ENCODE peak calls at places on chromosome 7, in eight cellular contexts. One of them, this sample, is unnamed.

GRCh38 chr7:19016140-19016539 is 101.3 kb downstream of the TWIST1 start:
- DNase-seq in CD4-positive, alpha-beta T cell: no peak
- DNase-seq in sigmoid colon: no peak
- DNase-seq in GM10248: no peak
- DNase-seq in heart left ventricle: no peak
- DNase-seq in spleen: no peak
- DNase-seq in GM06990: no peak
- DNase-seq in Calu3: no peak
- DNase-seq in this sample: no peak

GRCh38 chr7:128053023-128053422 is 21.8 kb upstream of the LRRC4 start:
- DNase-seq in CD4-positive, alpha-beta T cell: no peak
- DNase-seq in sigmoid colon: no peak
- DNase-seq in GM10248: no peak
- DNase-seq in heart left ventricle: no peak
- DNase-seq in spleen: no peak
- DNase-seq in GM06990: no peak
- DNase-seq in Calu3: peak
- DNase-seq in this sample: no peak

GRCh38 chr7:106542550-106543220 is 118.3 kb downstream of the CCDC71L start:
- DNase-seq in CD4-positive, alpha-beta T cell: peak
- DNase-seq in sigmoid colon: peak
- DNase-seq in GM10248: peak
- DNase-seq in heart left ventricle: peak
- DNase-seq in spleen: no peak
- DNase-seq in GM06990: peak
- DNase-seq in Calu3: peak
- DNase-seq in this sample: peak

GRCh38 chr7:91835191-91836064 is 45.1 kb downstream of the MTERF1 start:
- DNase-seq in CD4-positive, alpha-beta T cell: no peak
- DNase-seq in sigmoid colon: no peak
- DNase-seq in GM10248: no peak
- DNase-seq in heart left ventricle: no peak
- DNase-seq in spleen: no peak
- DNase-seq in GM06990: no peak
- DNase-seq in Calu3: no peak
- DNase-seq in this sample: no peak

GRCh38 chr7:94656925-94657731 is 1.2 kb upstream of the SGCE start:
- DNase-seq in CD4-positive, alpha-beta T cell: no peak
- DNase-seq in sigmoid colon: no peak
- DNase-seq in GM10248: no peak
- DNase-seq in heart left ventricle: no peak
- DNase-seq in spleen: peak
- DNase-seq in GM06990: peak
- DNase-seq in Calu3: no peak
- DNase-seq in this sample: no peak

GRCh38 chr7:135147899-135148721 is at the start of gene TMEM140:
- DNase-seq in CD4-positive, alpha-beta T cell: peak
- DNase-seq in sigmoid colon: no peak
- DNase-seq in GM10248: peak
- DNase-seq in heart left ventricle: no peak
- DNase-seq in spleen: peak
- DNase-seq in GM06990: peak
- DNase-seq in Calu3: no peak
- DNase-seq in this sample: no peak

GRCh38 chr7:159167139-159167538 is 22.5 kb upstream of the VIPR2 start:
- DNase-seq in CD4-positive, alpha-beta T cell: no peak
- DNase-seq in sigmoid colon: no peak
- DNase-seq in GM10248: no peak
- DNase-seq in heart left ventricle: no peak
- DNase-seq in spleen: no peak
- DNase-seq in GM06990: no peak
- DNase-seq in Calu3: no peak
- DNase-seq in this sample: no peak

GRCh38 chr7:148286150-148286549 is 304.4 kb upstream of the C7orf33 start:
- DNase-seq in CD4-positive, alpha-beta T cell: no peak
- DNase-seq in sigmoid colon: no peak
- DNase-seq in GM10248: no peak
- DNase-seq in heart left ventricle: no peak
- DNase-seq in spleen: no peak
- DNase-seq in GM06990: no peak
- DNase-seq in Calu3: peak
- DNase-seq in this sample: no peak

GRCh38 chr7:157715071-157715937 is 378.5 kb downstream of the DNAJB6 start:
- DNase-seq in CD4-positive, alpha-beta T cell: no peak
- DNase-seq in sigmoid colon: peak
- DNase-seq in GM10248: no peak
- DNase-seq in heart left ventricle: peak
- DNase-seq in spleen: peak
- DNase-seq in GM06990: no peak
- DNase-seq in Calu3: no peak
- DNase-seq in this sample: no peak

GRCh38 chr7:31439165-31439564 is 74.7 kb upstream of the ITPRID1 start:
- DNase-seq in CD4-positive, alpha-beta T cell: no peak
- DNase-seq in sigmoid colon: no peak
- DNase-seq in GM10248: no peak
- DNase-seq in heart left ventricle: no peak
- DNase-seq in spleen: no peak
- DNase-seq in GM06990: no peak
- DNase-seq in Calu3: no peak
- DNase-seq in this sample: no peak

GRCh38 chr7:121041516-121042148 is 53.1 kb downstream of the CPED1 start:
- DNase-seq in CD4-positive, alpha-beta T cell: no peak
- DNase-seq in sigmoid colon: no peak
- DNase-seq in GM10248: no peak
- DNase-seq in heart left ventricle: no peak
- DNase-seq in spleen: no peak
- DNase-seq in GM06990: no peak
- DNase-seq in Calu3: no peak
- DNase-seq in this sample: no peak

GRCh38 chr7:43294080-43294630 is 181.7 kb downstream of the HECW1 start:
- DNase-seq in CD4-positive, alpha-beta T cell: no peak
- DNase-seq in sigmoid colon: peak
- DNase-seq in GM10248: no peak
- DNase-seq in heart left ventricle: no peak
- DNase-seq in spleen: no peak
- DNase-seq in GM06990: no peak
- DNase-seq in Calu3: peak
- DNase-seq in this sample: no peak

GRCh38 chr7:114928060-114928459 is 6.2 kb downstream of the MDFIC start:
- DNase-seq in CD4-positive, alpha-beta T cell: no peak
- DNase-seq in sigmoid colon: no peak
- DNase-seq in GM10248: no peak
- DNase-seq in heart left ventricle: no peak
- DNase-seq in spleen: no peak
- DNase-seq in GM06990: no peak
- DNase-seq in Calu3: no peak
- DNase-seq in this sample: no peak

GRCh38 chr7:2006921-2007381 is 225.8 kb downstream of the MAD1L1 start:
- DNase-seq in CD4-positive, alpha-beta T cell: no peak
- DNase-seq in sigmoid colon: peak
- DNase-seq in GM10248: no peak
- DNase-seq in heart left ventricle: peak
- DNase-seq in spleen: peak
- DNase-seq in GM06990: no peak
- DNase-seq in Calu3: no peak
- DNase-seq in this sample: no peak

GRCh38 chr7:17822557-17823173 is 117.6 kb downstream of the SNX13 start:
- DNase-seq in CD4-positive, alpha-beta T cell: no peak
- DNase-seq in sigmoid colon: no peak
- DNase-seq in GM10248: no peak
- DNase-seq in heart left ventricle: no peak
- DNase-seq in spleen: no peak
- DNase-seq in GM06990: no peak
- DNase-seq in Calu3: no peak
- DNase-seq in this sample: no peak

GRCh38 chr7:81244213-81244612 is 325.4 kb upstream of the SEMA3C start:
- DNase-seq in CD4-positive, alpha-beta T cell: no peak
- DNase-seq in sigmoid colon: no peak
- DNase-seq in GM10248: no peak
- DNase-seq in heart left ventricle: no peak
- DNase-seq in spleen: no peak
- DNase-seq in GM06990: no peak
- DNase-seq in Calu3: no peak
- DNase-seq in this sample: no peak

GRCh38 chr7:30470783-30471182 is 7.8 kb downstream of the NOD1 start:
- DNase-seq in CD4-positive, alpha-beta T cell: no peak
- DNase-seq in sigmoid colon: peak
- DNase-seq in GM10248: no peak
- DNase-seq in heart left ventricle: peak
- DNase-seq in spleen: no peak
- DNase-seq in GM06990: no peak
- DNase-seq in Calu3: no peak
- DNase-seq in this sample: no peak

GRCh38 chr7:23469150-23469960 is 936 bp downstream of the IGF2BP3 start:
- DNase-seq in CD4-positive, alpha-beta T cell: no peak
- DNase-seq in sigmoid colon: no peak
- DNase-seq in GM10248: peak
- DNase-seq in heart left ventricle: no peak
- DNase-seq in spleen: peak
- DNase-seq in GM06990: peak
- DNase-seq in Calu3: peak
- DNase-seq in this sample: peak

GRCh38 chr7:64314493-64315020 is 796 bp downstream of the ZNF736 start:
- DNase-seq in CD4-positive, alpha-beta T cell: no peak
- DNase-seq in sigmoid colon: no peak
- DNase-seq in GM10248: no peak
- DNase-seq in heart left ventricle: no peak
- DNase-seq in spleen: peak
- DNase-seq in GM06990: peak
- DNase-seq in Calu3: no peak
- DNase-seq in this sample: no peak

GRCh38 chr7:131605280-131605878 is 49.0 kb upstream of the PODXL start:
- DNase-seq in CD4-positive, alpha-beta T cell: no peak
- DNase-seq in sigmoid colon: no peak
- DNase-seq in GM10248: no peak
- DNase-seq in heart left ventricle: no peak
- DNase-seq in spleen: no peak
- DNase-seq in GM06990: no peak
- DNase-seq in Calu3: no peak
- DNase-seq in this sample: no peak
- TF ChIP-seq CTCF in CD4-positive, alpha-beta T cell: no peak
- TF ChIP-seq CTCF in sigmoid colon: no peak
- TF ChIP-seq CTCF in GM10248: no peak
- TF ChIP-seq CTCF in heart left ventricle: no peak
- TF ChIP-seq CTCF in spleen: no peak
- TF ChIP-seq CTCF in GM06990: no peak
- TF ChIP-seq CTCF in Calu3: no peak
- TF ChIP-seq CTCF in this sample: no peak

DNA sequence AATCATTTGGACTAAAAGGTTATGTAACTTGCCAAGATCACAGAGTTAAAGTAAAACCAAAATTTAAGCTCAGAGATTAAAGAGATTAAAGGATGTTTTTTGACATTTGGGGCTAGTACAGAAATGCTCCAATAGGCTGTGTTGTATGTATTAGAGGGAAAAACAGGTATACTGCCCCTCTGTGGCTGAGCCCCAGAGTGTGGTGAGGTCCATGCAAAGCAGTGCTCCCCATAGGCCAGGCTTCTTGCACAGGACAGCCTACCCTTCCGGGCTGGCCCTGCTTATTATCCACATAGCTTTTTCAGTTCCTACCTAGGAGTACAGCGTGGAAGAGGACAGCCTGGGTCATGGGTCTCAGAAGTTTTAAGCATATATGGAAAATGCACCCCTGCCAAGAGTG is 322.9 kb downstream of the POM121L12 start:
- DNase-seq in CD4-positive, alpha-beta T cell: no peak
- DNase-seq in sigmoid colon: no peak
- DNase-seq in GM10248: no peak
- DNase-seq in heart left ventricle: no peak
- DNase-seq in spleen: no peak
- DNase-seq in GM06990: no peak
- DNase-seq in Calu3: no peak
- DNase-seq in this sample: no peak
- TF ChIP-seq CTCF in CD4-positive, alpha-beta T cell: no peak
- TF ChIP-seq CTCF in sigmoid colon: no peak
- TF ChIP-seq CTCF in GM10248: no peak
- TF ChIP-seq CTCF in heart left ventricle: no peak
- TF ChIP-seq CTCF in spleen: no peak
- TF ChIP-seq CTCF in GM06990: no peak
- TF ChIP-seq CTCF in Calu3: no peak
- TF ChIP-seq CTCF in this sample: no peak

GRCh38 chr7:12684733-12685132 is 2.7 kb upstream of the ARL4A start:
- DNase-seq in CD4-positive, alpha-beta T cell: no peak
- DNase-seq in sigmoid colon: no peak
- DNase-seq in GM10248: no peak
- DNase-seq in heart left ventricle: no peak
- DNase-seq in spleen: no peak
- DNase-seq in GM06990: no peak
- DNase-seq in Calu3: no peak
- DNase-seq in this sample: no peak

GRCh38 chr7:12684186-12684585 is 3.2 kb upstream of the ARL4A start:
- DNase-seq in CD4-positive, alpha-beta T cell: no peak
- DNase-seq in sigmoid colon: no peak
- DNase-seq in GM10248: no peak
- DNase-seq in heart left ventricle: no peak
- DNase-seq in spleen: no peak
- DNase-seq in GM06990: no peak
- DNase-seq in Calu3: no peak
- DNase-seq in this sample: no peak

GRCh38 chr7:12686234-12686893 is 1.1 kb upstream of the ARL4A start:
- DNase-seq in CD4-positive, alpha-beta T cell: peak
- DNase-seq in sigmoid colon: peak
- DNase-seq in GM10248: peak
- DNase-seq in heart left ventricle: peak
- DNase-seq in spleen: peak
- DNase-seq in GM06990: peak
- DNase-seq in Calu3: peak
- DNase-seq in this sample: peak

GRCh38 chr7:12686894-12687212 is 580 bp upstream of the ARL4A start:
- DNase-seq in CD4-positive, alpha-beta T cell: no peak
- DNase-seq in sigmoid colon: no peak
- DNase-seq in GM10248: no peak
- DNase-seq in heart left ventricle: no peak
- DNase-seq in spleen: no peak
- DNase-seq in GM06990: no peak
- DNase-seq in Calu3: no peak
- DNase-seq in this sample: no peak

GRCh38 chr7:12685550-12685949 is 1.9 kb upstream of the ARL4A start:
- DNase-seq in CD4-positive, alpha-beta T cell: peak
- DNase-seq in sigmoid colon: no peak
- DNase-seq in GM10248: no peak
- DNase-seq in heart left ventricle: no peak
- DNase-seq in spleen: no peak
- DNase-seq in GM06990: no peak
- DNase-seq in Calu3: peak
- DNase-seq in this sample: peak
- TF ChIP-seq CTCF in CD4-positive, alpha-beta T cell: peak
- TF ChIP-seq CTCF in sigmoid colon: no peak
- TF ChIP-seq CTCF in GM10248: peak
- TF ChIP-seq CTCF in heart left ventricle: peak
- TF ChIP-seq CTCF in spleen: no peak
- TF ChIP-seq CTCF in GM06990: no peak
- TF ChIP-seq CTCF in Calu3: peak
- TF ChIP-seq CTCF in this sample: peak

DNA sequence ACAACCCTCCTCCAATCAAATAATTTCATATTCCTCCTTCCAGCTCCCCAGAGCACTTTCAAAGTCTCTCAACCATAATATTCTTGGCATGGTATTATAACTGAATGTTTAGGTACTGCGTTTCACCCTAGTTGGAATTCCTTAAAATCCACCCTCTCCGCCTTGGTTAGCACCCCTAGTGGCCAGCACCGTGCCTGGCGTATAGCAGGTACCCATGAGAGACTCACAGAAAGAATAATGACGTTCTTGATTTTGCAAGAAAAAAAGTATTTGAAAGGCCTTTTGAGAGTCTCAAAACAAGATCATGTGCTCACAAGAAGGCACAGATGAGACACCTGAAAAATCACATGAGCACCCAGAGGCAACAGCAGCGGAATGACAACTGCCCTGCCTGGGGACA is 50.8 kb downstream of the GLI3 start:
- DNase-seq in CD4-positive, alpha-beta T cell: no peak
- DNase-seq in sigmoid colon: no peak
- DNase-seq in GM10248: no peak
- DNase-seq in heart left ventricle: no peak
- DNase-seq in spleen: no peak
- DNase-seq in GM06990: no peak
- DNase-seq in Calu3: peak
- DNase-seq in this sample: no peak
- TF ChIP-seq CTCF in CD4-positive, alpha-beta T cell: no peak
- TF ChIP-seq CTCF in sigmoid colon: peak
- TF ChIP-seq CTCF in GM10248: no peak
- TF ChIP-seq CTCF in heart left ventricle: no peak
- TF ChIP-seq CTCF in spleen: no peak
- TF ChIP-seq CTCF in GM06990: peak
- TF ChIP-seq CTCF in Calu3: no peak
- TF ChIP-seq CTCF in this sample: peak

This sample was measured in progenitor cell of endocrine pancreas.